ENCODE peak calls at places on chromosome 13, in four cellular contexts. One of them, this sample, is unnamed.

GRCh38 chr13:66154981-66155380 is 1075.2 kb downstream of the PCDH9 start:
- DNase-seq in trophoblast cell: no peak
- DNase-seq in neuronal stem cell: no peak
- DNase-seq in H1: no peak
- DNase-seq in this sample: no peak

GRCh38 chr13:103097366-103097928 is 31.2 kb upstream of the SLC10A2 start:
- DNase-seq in trophoblast cell: no peak
- DNase-seq in neuronal stem cell: no peak
- DNase-seq in H1: no peak
- DNase-seq in this sample: no peak

GRCh38 chr13:39862891-39863290 is 207.4 kb downstream of the COG6 start:
- DNase-seq in trophoblast cell: no peak
- DNase-seq in neuronal stem cell: no peak
- DNase-seq in H1: no peak
- DNase-seq in this sample: no peak

GRCh38 chr13:59701261-59701660 is 462.5 kb downstream of the DIAPH3 start:
- DNase-seq in trophoblast cell: no peak
- DNase-seq in neuronal stem cell: no peak
- DNase-seq in H1: no peak
- DNase-seq in this sample: no peak

GRCh38 chr13:76879876-76880270 is 6.3 kb downstream of the KCTD12 start:
- DNase-seq in trophoblast cell: no peak
- DNase-seq in neuronal stem cell: no peak
- DNase-seq in H1: no peak
- DNase-seq in this sample: no peak

GRCh38 chr13:83150616-83151307 is 731.5 kb downstream of the SLITRK1 start:
- DNase-seq in trophoblast cell: no peak
- DNase-seq in neuronal stem cell: no peak
- DNase-seq in H1: no peak
- DNase-seq in this sample: no peak

GRCh38 chr13:39616087-39616694 is 13.2 kb upstream of the LHFPL6 start:
- DNase-seq in trophoblast cell: peak; percentile 41
- DNase-seq in neuronal stem cell: peak; percentile 76
- DNase-seq in H1: no peak
- DNase-seq in this sample: peak; percentile 72

GRCh38 chr13:78732445-78733017 is 73.6 kb upstream of the OBI1 start:
- DNase-seq in trophoblast cell: no peak
- DNase-seq in neuronal stem cell: no peak
- DNase-seq in H1: no peak
- DNase-seq in this sample: no peak

GRCh38 chr13:45518525-45519235 is 53.9 kb downstream of the COG3 start:
- DNase-seq in trophoblast cell: peak; percentile 31
- DNase-seq in neuronal stem cell: no peak
- DNase-seq in H1: no peak
- DNase-seq in this sample: peak; percentile 31

GRCh38 chr13:32538234-32538620 is 368 bp downstream of the N4BP2L2 start:
- DNase-seq in trophoblast cell: peak; percentile 48
- DNase-seq in neuronal stem cell: no peak
- DNase-seq in H1: peak; percentile 46
- DNase-seq in this sample: peak; percentile 83

GRCh38 chr13:112760440-112760839 is 70.6 kb downstream of the ATP11A start:
- DNase-seq in trophoblast cell: no peak
- DNase-seq in neuronal stem cell: no peak
- DNase-seq in H1: no peak
- DNase-seq in this sample: no peak

GRCh38 chr13:44165172-44165894 is 208.3 kb upstream of the SERP2 start:
- DNase-seq in trophoblast cell: no peak
- DNase-seq in neuronal stem cell: no peak
- DNase-seq in H1: no peak
- DNase-seq in this sample: no peak

GRCh38 chr13:40568246-40568645 is 98.2 kb downstream of the FOXO1 start:
- DNase-seq in trophoblast cell: no peak
- DNase-seq in neuronal stem cell: no peak
- DNase-seq in H1: no peak
- DNase-seq in this sample: no peak

GRCh38 chr13:28423010-28423409 is 71.9 kb downstream of the FLT1 start:
- DNase-seq in trophoblast cell: no peak
- DNase-seq in neuronal stem cell: no peak
- DNase-seq in H1: no peak
- DNase-seq in this sample: no peak

GRCh38 chr13:93843082-93843481 is 616.5 kb downstream of the GPC6 start:
- DNase-seq in trophoblast cell: no peak
- DNase-seq in neuronal stem cell: no peak
- DNase-seq in H1: no peak
- DNase-seq in this sample: no peak

GRCh38 chr13:44894001-44894770 is 95.1 kb downstream of the NUFIP1 start:
- DNase-seq in trophoblast cell: peak; percentile 85
- DNase-seq in neuronal stem cell: no peak
- DNase-seq in H1: no peak
- DNase-seq in this sample: no peak

GRCh38 chr13:42526276-42526675 is 47.7 kb upstream of the TNFSF11 start:
- DNase-seq in trophoblast cell: no peak
- DNase-seq in neuronal stem cell: no peak
- DNase-seq in H1: no peak
- DNase-seq in this sample: no peak

GRCh38 chr13:24788538-24788937 is 24.6 kb downstream of the RNF17 start:
- DNase-seq in trophoblast cell: peak; percentile 3
- DNase-seq in neuronal stem cell: no peak
- DNase-seq in H1: no peak
- DNase-seq in this sample: no peak

GRCh38 chr13:64723735-64724134 is 2506.4 kb downstream of the PCDH9 start:
- DNase-seq in trophoblast cell: peak; percentile 49
- DNase-seq in neuronal stem cell: no peak
- DNase-seq in H1: no peak
- DNase-seq in this sample: peak; percentile 76
- H2BK12ac ChIP-seq in trophoblast cell: no peak overlapping the region
- H2BK12ac ChIP-seq in neuronal stem cell: no peak overlapping the region
- H2BK12ac ChIP-seq in H1: peak overlapping the region; percentile 50
- H2BK12ac ChIP-seq in this sample: no peak overlapping the region

GRCh38 chr13:49183672-49184315 is 36.3 kb upstream of the MLNR start:
- DNase-seq in trophoblast cell: no peak
- DNase-seq in neuronal stem cell: no peak
- DNase-seq in H1: no peak
- DNase-seq in this sample: no peak
- H3K36me3 ChIP-seq in trophoblast cell: peaks cover 12% of the 10 kb centered on the region
- H3K36me3 ChIP-seq in neuronal stem cell: peaks cover 98% of the 10 kb centered on the region
- H3K36me3 ChIP-seq in H1: peaks cover 3% of the 10 kb centered on the region
- H3K36me3 ChIP-seq in this sample: peaks cover 92% of the 10 kb centered on the region

GRCh38 chr13:97369269-97369893 is 64.6 kb upstream of the RAP2A start:
- DNase-seq in trophoblast cell: no peak
- DNase-seq in neuronal stem cell: no peak
- DNase-seq in H1: no peak
- DNase-seq in this sample: peak; percentile 62

GRCh38 chr13:97366172-97366688 is 67.7 kb upstream of the RAP2A start:
- DNase-seq in trophoblast cell: no peak
- DNase-seq in neuronal stem cell: no peak
- DNase-seq in H1: no peak
- DNase-seq in this sample: no peak

GRCh38 chr13:97364827-97365226 is 69.1 kb upstream of the RAP2A start:
- DNase-seq in trophoblast cell: no peak
- DNase-seq in neuronal stem cell: no peak
- DNase-seq in H1: no peak
- DNase-seq in this sample: no peak

GRCh38 chr13:97367016-97367415 is 67.0 kb upstream of the RAP2A start:
- DNase-seq in trophoblast cell: peak; percentile 39
- DNase-seq in neuronal stem cell: peak; percentile 8
- DNase-seq in H1: no peak
- DNase-seq in this sample: peak; percentile 81

DNA sequence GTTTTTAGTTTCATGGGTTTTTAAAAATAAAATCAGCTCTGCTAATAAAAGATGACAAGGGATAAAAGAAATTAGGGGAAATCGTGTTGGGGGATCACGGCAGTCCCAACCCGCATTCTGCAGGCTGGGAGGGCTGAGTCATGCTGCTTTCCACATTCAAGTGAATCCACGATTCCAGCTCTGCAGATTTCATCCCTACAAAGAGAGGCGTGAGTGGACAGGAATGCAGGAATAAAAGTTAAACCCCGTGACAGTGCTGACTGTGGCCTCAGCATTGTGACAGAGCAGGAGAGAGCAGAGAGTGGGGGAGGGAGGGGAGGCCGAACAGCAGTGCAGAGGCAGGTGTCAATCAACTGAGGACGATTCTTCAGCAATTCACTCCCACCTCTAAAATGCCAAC is 66.5 kb upstream of the RAP2A start:
- DNase-seq in trophoblast cell: peak; percentile 67
- DNase-seq in neuronal stem cell: peak; percentile 40
- DNase-seq in H1: no peak
- DNase-seq in this sample: peak; percentile 86
- H3K27ac ChIP-seq in trophoblast cell: no peak overlapping the region
- H3K27ac ChIP-seq in neuronal stem cell: peak overlapping the region; percentile 20
- H3K27ac ChIP-seq in H1: no peak overlapping the region
- H3K27ac ChIP-seq in this sample: peak overlapping the region; percentile 80

GRCh38 chr13:51303063-51303552 is 36.4 kb upstream of the SERPINE3 start:
- DNase-seq in trophoblast cell: no peak
- DNase-seq in neuronal stem cell: peak; percentile 48
- DNase-seq in H1: no peak
- DNase-seq in this sample: no peak
- H2BK12ac ChIP-seq in trophoblast cell: no peak overlapping the region
- H2BK12ac ChIP-seq in neuronal stem cell: no peak overlapping the region
- H2BK12ac ChIP-seq in H1: peak overlapping the region; percentile 13
- H2BK12ac ChIP-seq in this sample: no peak overlapping the region

DNA sequence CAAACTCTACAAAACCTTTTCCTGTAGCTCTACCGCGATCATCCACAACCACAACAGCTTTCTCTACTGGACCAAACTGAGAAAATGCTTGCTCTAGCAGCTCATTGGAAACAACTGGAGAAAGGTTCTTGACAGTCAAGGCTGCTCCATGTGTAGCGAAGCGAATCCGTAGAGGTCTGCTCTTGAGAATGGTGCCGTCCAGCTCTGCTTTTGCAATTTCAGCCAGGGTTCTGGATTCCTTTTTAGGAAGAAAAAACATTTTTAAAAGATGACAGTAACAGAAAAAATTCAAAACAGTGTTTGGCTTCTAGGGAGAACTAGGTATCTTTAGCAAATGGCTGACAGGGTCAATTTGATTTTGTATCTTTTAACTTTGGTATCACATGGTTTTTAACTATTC is 10.4 kb downstream of the PSPC1 start:
- DNase-seq in trophoblast cell: peak; percentile 23
- DNase-seq in neuronal stem cell: no peak
- DNase-seq in H1: no peak
- DNase-seq in this sample: no peak
- H3K36me3 ChIP-seq in trophoblast cell: peaks cover 22% of the 10 kb centered on the region
- H3K36me3 ChIP-seq in neuronal stem cell: peaks cover 99% of the 10 kb centered on the region
- H3K36me3 ChIP-seq in H1: peaks cover 8% of the 10 kb centered on the region
- H3K36me3 ChIP-seq in this sample: peaks cover 36% of the 10 kb centered on the region

GRCh38 chr13:74206061-74206561 is 71.9 kb upstream of the KLF12 start:
- DNase-seq in trophoblast cell: peak; percentile 31
- DNase-seq in neuronal stem cell: no peak
- DNase-seq in H1: no peak
- DNase-seq in this sample: peak; percentile 64

GRCh38 chr13:74206855-74207254 is 72.7 kb upstream of the KLF12 start:
- DNase-seq in trophoblast cell: no peak
- DNase-seq in neuronal stem cell: no peak
- DNase-seq in H1: no peak
- DNase-seq in this sample: no peak

GRCh38 chr13:74203576-74203975 is 69.4 kb upstream of the KLF12 start:
- DNase-seq in trophoblast cell: no peak
- DNase-seq in neuronal stem cell: no peak
- DNase-seq in H1: no peak
- DNase-seq in this sample: no peak

GRCh38 chr13:74205313-74205690 is 71.1 kb upstream of the KLF12 start:
- DNase-seq in trophoblast cell: no peak
- DNase-seq in neuronal stem cell: no peak
- DNase-seq in H1: no peak
- DNase-seq in this sample: no peak

DNA sequence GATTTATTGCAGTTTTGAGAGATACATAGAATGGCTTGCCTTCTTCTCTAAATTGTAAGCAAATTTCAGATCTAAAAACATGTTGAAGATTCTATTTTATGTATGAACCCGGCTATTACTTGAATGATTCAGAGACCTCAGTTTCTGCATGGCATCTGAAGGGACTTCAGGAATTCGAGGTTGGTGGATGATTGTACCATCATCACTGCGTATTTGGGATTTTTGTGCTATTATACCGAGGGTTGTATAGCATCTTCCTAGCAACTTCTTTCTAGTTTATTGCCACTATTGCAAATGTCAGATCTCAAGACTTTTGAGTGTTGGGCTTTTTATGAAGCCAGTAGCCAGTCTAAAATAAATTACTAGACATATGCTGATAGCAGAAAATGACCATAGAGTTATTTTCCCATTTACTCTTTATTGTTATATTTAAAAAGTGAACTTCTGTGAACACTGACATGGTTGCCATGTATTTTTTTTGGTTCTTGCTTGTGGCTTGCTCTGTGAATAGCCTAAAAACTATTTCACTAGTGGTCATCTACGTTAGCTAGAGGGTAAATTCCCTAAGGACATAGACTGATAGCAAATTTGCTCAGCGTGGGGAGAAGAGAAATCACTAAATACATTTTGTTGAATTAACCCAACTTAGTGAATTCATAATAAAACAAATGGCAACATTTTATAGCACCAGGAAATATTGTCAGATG is 70.6 kb upstream of the KLF12 start:
- DNase-seq in trophoblast cell: peak; percentile 16
- DNase-seq in neuronal stem cell: no peak
- DNase-seq in H1: no peak
- DNase-seq in this sample: no peak
- H3K27ac ChIP-seq in trophoblast cell: no peak overlapping the region
- H3K27ac ChIP-seq in neuronal stem cell: no peak overlapping the region
- H3K27ac ChIP-seq in H1: no peak overlapping the region
- H3K27ac ChIP-seq in this sample: peak overlapping the region; percentile 90